ENCODE peak calls at places on chromosomes 11 and 22, in nine cellular contexts. Y is PC-3, A is thoracic aorta, I is neural progenitor cell, B is mammary epithelial cell, O is fibroblast of lung, N is hepatocyte, G is left ventricle myocardium inferior, J is psoas muscle. R is an unnamed sample.

GRCh38 chr11:108241370-108242037 is 18.6 kb downstream of the ATM start:
- DNase-seq in Y (no peak), A (no peak), I (no peak), B (no peak), O (no peak), N (no peak), G (no peak), J (no peak), R (no peak)

GRCh38 chr11:94649925-94650623 is 82.9 kb downstream of the PIWIL4 start:
- DNase-seq in Y (no peak), A (no peak), I (no peak), B (no peak), O (no peak), N (no peak), G (no peak), J (no peak), R (no peak)

GRCh38 chr22:49576241-49577141 is 251.2 kb downstream of the BRD1 start:
- DNase-seq in Y (no peak), A (no peak), I (no peak), B (no peak), O (no peak), N (no peak), G (no peak), J (no peak), R (no peak)

GRCh38 chr22:19784396-19785175 is 24.0 kb downstream of the TBX1 start:
- DNase-seq in Y (no peak), A (no peak), I (no peak), B (no peak), O (no peak), N (no peak), G (no peak), J (no peak), R (no peak)

GRCh38 chr22:38222797-38223119 is 21.0 kb downstream of the MAFF start:
- DNase-seq in Y (no peak), A (no peak), I (no peak), B (peak; percentile 42), O (no peak), N (no peak), G (no peak), J (no peak), R (no peak)

GRCh38 chr11:12288212-12288933 is 89.0 kb upstream of the PARVA start:
- DNase-seq in Y (peak; percentile 94), A (peak; percentile 41), I (peak; percentile 93), B (peak; percentile 76), O (peak; percentile 94), N (peak; percentile 91), G (peak; percentile 75), J (peak; percentile 72), R (peak; percentile 93)

GRCh38 chr11:12673924-12674570 is at the start of gene TEAD1:
- DNase-seq in Y (peak; percentile 93), A (peak; percentile 66), I (peak; percentile 98), B (peak; percentile 91), O (peak; percentile 96), N (peak; percentile 98), G (peak; percentile 96), J (peak; percentile 96), R (peak; percentile 92)

GRCh38 chr11:16297332-16297731 is 59.0 kb downstream of the SOX6 start:
- DNase-seq in Y (no peak), A (no peak), I (no peak), B (no peak), O (no peak), N (no peak), G (no peak), J (no peak), R (no peak)

GRCh38 chr11:72720047-72720446 is 32.2 kb downstream of the ARAP1 start:
- DNase-seq in Y (no peak), A (no peak), I (no peak), B (no peak), O (no peak), N (no peak), G (peak; percentile 38), J (no peak), R (no peak)

GRCh38 chr11:72718101-72718501 is 34.1 kb downstream of the ARAP1 start:
- DNase-seq in Y (no peak), A (no peak), I (no peak), B (no peak), O (no peak), N (no peak), G (no peak), J (no peak), R (no peak)

GRCh38 chr11:72720806-72721205 is 31.4 kb downstream of the ARAP1 start:
- DNase-seq in Y (no peak), A (no peak), I (no peak), B (no peak), O (no peak), N (no peak), G (no peak), J (no peak), R (no peak)

GRCh38 chr11:72719144-72719543 is 33.1 kb downstream of the ARAP1 start:
- DNase-seq in Y (no peak), A (no peak), I (no peak), B (no peak), O (peak; percentile 57), N (no peak), G (peak; percentile 61), J (no peak), R (no peak)

GRCh38 chr11:72719551-72719950 is 32.7 kb downstream of the ARAP1 start:
- DNase-seq in Y (no peak), A (no peak), I (no peak), B (no peak), O (no peak), N (no peak), G (no peak), J (no peak), R (no peak)
- H3K4me3 ChIP-seq in Y (no peak overlapping the region), A (peak overlapping the region; percentile 88), I (no peak overlapping the region), B (no peak overlapping the region), O (peak overlapping the region; percentile 78), N (no peak overlapping the region), G (peak overlapping the region; percentile 73), J (peak overlapping the region; percentile 76), R (no peak overlapping the region)

GRCh38 chr11:130162733-130163132 is 3.2 kb downstream of the ST14 start:
- DNase-seq in Y (no peak), A (no peak), I (no peak), B (peak; percentile 84), O (peak; percentile 63), N (peak; percentile 77), G (no peak), J (no peak), R (no peak)

GRCh38 chr11:130161441-130161840 is 1.9 kb downstream of the ST14 start:
- DNase-seq in Y (no peak), A (no peak), I (no peak), B (no peak), O (no peak), N (no peak), G (no peak), J (no peak), R (no peak)

GRCh38 chr11:130159657-130160459 is at the start of gene ST14:
- DNase-seq in Y (peak; percentile 81), A (no peak), I (peak; percentile 58), B (peak; percentile 82), O (no peak), N (peak; percentile 86), G (no peak), J (no peak), R (no peak)

GRCh38 chr11:130159139-130159538 is 443 bp upstream of the ST14 start:
- DNase-seq in Y (no peak), A (no peak), I (no peak), B (no peak), O (no peak), N (no peak), G (no peak), J (no peak), R (no peak)

DNA sequence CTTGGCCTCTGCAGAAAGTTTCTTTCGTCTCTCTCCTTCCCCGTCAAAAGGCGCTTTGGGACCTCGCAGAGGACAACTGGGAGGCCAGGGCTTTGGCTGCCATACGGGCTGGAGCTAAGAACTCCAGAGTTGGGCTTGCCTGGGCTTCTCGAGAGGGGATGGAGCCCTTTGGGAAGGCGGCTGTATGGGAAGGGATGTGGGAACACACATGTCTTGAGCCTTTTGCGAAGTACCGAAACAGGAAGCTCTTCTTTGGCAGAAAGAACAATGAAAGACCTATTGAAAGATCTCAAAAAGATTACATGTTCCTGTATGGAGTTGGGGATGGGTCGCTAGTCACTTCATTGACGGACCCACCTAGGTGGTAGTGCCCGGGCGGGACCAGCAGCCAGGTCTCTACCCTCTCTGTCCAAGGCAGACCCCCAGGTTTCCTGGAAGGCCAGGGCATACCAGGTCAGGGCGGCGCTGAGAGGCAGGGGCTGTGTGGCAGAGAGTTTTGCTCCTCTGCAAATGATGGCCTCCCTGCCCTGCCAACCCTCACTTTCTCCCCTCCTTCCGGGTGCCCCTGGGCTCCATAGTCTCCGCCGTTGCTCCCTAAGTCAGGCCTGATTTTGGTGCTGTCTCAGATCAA is 993 bp downstream of the ST14 start:
- DNase-seq in Y (no peak), A (no peak), I (peak; percentile 19), B (peak; percentile 27), O (no peak), N (no peak), G (no peak), J (no peak), R (no peak)
- H3K27ac ChIP-seq in Y (peak overlapping the region; percentile 60), A (no peak overlapping the region), I (no peak overlapping the region), B (peak overlapping the region; percentile 72), O (no peak overlapping the region), N (peak overlapping the region; percentile 95), G (no peak overlapping the region), J (no peak overlapping the region), R (no peak overlapping the region)

DNA sequence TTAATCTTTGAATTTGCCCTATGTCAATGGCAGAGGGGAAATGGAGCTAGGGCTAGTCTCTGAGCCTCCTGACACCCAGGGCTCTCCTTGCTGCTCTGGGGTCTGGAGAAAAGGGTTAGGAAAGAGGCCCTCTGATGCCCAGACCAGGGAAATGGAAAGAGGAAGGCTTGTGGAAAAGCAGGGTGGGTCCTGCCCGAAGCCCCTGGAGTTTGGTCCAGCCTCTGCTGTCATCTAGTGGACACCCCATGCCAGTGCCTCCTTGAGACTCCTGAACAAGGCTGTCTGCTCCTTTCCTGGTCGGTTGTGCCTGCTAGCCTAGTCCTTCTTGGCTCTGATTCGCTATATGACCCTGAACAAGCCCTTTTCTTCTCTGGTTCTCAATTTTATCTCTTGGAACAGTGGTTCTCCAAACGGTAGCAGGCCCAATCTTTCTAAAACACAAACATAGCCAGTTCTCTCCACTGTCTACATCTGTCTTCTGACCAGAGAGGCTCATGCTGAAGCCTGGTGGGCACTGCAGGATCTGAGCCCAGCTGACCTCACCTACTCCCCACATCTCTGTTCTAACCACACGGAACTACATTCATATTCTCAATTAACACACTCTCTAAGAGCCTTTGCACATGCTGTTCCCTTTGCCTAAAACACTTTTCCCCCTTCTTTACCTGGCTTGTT is 8.8 kb upstream of the PLA2G3 start:
- DNase-seq in Y (peak; percentile 70), A (no peak), I (peak; percentile 83), B (peak; percentile 48), O (peak; percentile 88), N (peak; percentile 84), G (peak; percentile 66), J (peak; percentile 66), R (peak; percentile 79)
- TF ChIP-seq CTCF in Y (peak; percentile 83), A (peak; percentile 88), I (peak; percentile 79), B (peak; percentile 98), O (peak; percentile 100), N (peak; percentile 80), G (peak; percentile 99), J (peak; percentile 96), R (peak; percentile 99)

DNA sequence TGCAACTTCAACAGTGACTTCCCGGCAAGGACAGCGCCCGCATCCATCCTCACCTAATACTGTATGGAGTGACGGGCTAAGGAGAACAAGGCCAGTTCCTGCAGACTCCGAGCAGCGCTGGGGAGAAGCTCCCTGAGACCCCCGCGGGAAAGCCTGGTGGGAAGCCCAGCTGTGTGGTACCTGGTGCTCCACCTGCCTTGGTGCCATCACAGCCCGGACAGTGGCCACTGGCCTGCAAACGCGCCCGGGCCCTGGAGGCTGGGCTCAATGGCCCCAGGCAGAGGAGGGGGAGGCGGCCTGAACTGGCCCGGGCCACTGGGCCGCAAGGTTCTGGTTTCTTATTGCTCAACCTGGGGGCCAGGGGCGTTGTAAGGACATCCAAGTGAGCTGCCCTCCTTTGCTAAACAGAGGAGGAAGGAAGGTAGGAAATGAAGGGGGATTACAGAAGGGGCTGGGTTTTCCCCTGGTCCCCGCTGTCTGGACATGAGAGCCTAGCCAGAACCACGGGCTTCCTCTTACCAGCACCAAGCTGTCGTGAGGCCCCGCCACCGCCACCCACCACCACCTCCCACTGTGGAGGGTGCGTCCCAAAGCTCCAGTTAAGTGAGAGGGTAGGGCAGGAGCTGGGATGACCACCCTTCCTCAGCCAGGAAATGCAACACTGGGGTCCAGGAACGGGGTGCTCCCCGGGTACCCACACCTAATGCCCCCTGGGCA is 8.5 kb upstream of the CDC42BPG start:
- DNase-seq in Y (no peak), A (no peak), I (no peak), B (no peak), O (no peak), N (no peak), G (no peak), J (no peak), R (no peak)
- H3K4me3 ChIP-seq in Y (no peak overlapping the region), A (no peak overlapping the region), I (no peak overlapping the region), B (no peak overlapping the region), O (no peak overlapping the region), N (no peak overlapping the region), G (peak overlapping the region; percentile 49), J (peak overlapping the region; percentile 35), R (no peak overlapping the region)